ENCODE peak calls at places on chromosome 10, in four cellular contexts. U, B, M and Y are unnamed samples. For H3K4me1, the result is how much of the 10 kb centered on the place peaks cover.

GRCh38 chr10:44253769-44254462 is 131.0 kb downstream of the CXCL12 start:
- DNase-seq in U (peak), B (peak), M (no peak), Y (peak)

GRCh38 chr10:129233351-129234148 is 233.5 kb upstream of the MGMT start:
- DNase-seq in U (no peak), B (no peak), M (no peak), Y (no peak)

GRCh38 chr10:98212204-98212603 is 55.8 kb downstream of the LOXL4 start:
- DNase-seq in U (no peak), B (no peak), M (no peak), Y (no peak)

GRCh38 chr10:28302012-28302667 is 724 bp downstream of the MPP7 start:
- DNase-seq in U (no peak), B (peak), M (no peak), Y (no peak)

GRCh38 chr10:93495654-93496321 is 624 bp upstream of the CEP55 start:
- DNase-seq in U (no peak), B (no peak), M (peak), Y (no peak)

GRCh38 chr10:36671607-36672006 is 453.8 kb upstream of the ANKRD30A start:
- DNase-seq in U (no peak), B (no peak), M (no peak), Y (no peak)

GRCh38 chr10:73207883-73208282 is 39.2 kb downstream of the DNAJC9 start:
- DNase-seq in U (no peak), B (no peak), M (no peak), Y (no peak)

GRCh38 chr10:117609095-117609821 is 66.7 kb downstream of the EMX2 start:
- DNase-seq in U (no peak), B (no peak), M (no peak), Y (peak)

GRCh38 chr10:128036011-128036615 is 90.1 kb downstream of the MKI67 start:
- DNase-seq in U (no peak), B (no peak), M (no peak), Y (no peak)

GRCh38 chr10:132946311-132946710 is 3.9 kb upstream of the CFAP46 start:
- DNase-seq in U (no peak), B (no peak), M (no peak), Y (no peak)

GRCh38 chr10:103929396-103929921 is 11.5 kb upstream of the STN1 start:
- DNase-seq in U (no peak), B (no peak), M (no peak), Y (no peak)

GRCh38 chr10:132910186-132910880 is 32.0 kb downstream of the CFAP46 start:
- DNase-seq in U (peak), B (no peak), M (no peak), Y (peak)

GRCh38 chr10:110681023-110681681 is 37.0 kb downstream of the RBM20 start:
- DNase-seq in U (no peak), B (no peak), M (peak), Y (no peak)

GRCh38 chr10:71223365-71224058 is 11.1 kb downstream of the UNC5B start:
- DNase-seq in U (no peak), B (no peak), M (no peak), Y (peak)

GRCh38 chr10:335151-335800 is 200.0 kb downstream of the ZMYND11 start:
- DNase-seq in U (no peak), B (no peak), M (no peak), Y (peak)

GRCh38 chr10:34282186-34282585 is 532.9 kb downstream of the PARD3 start:
- DNase-seq in U (no peak), B (no peak), M (no peak), Y (no peak)

GRCh38 chr10:3330687-3331086 is 158.1 kb upstream of the PITRM1 start:
- DNase-seq in U (no peak), B (no peak), M (no peak), Y (peak)

GRCh38 chr10:11570751-11571150 is 40.7 kb downstream of the USP6NL start:
- DNase-seq in U (no peak), B (no peak), M (no peak), Y (no peak)

GRCh38 chr10:21524526-21525366 is 736 bp downstream of the SKIDA1 start:
- DNase-seq in U (peak), B (no peak), M (no peak), Y (no peak)

GRCh38 chr10:117237401-117237991 is 3.4 kb upstream of the SLC18A2 start:
- DNase-seq in U (no peak), B (no peak), M (no peak), Y (no peak)

GRCh38 chr10:33005322-33006282 is 47.6 kb upstream of the ITGB1 start:
- DNase-seq in U (peak), B (peak), M (no peak), Y (peak)

GRCh38 chr10:124291009-124291671 is 127.6 kb downstream of the OAT start:
- DNase-seq in U (peak), B (no peak), M (no peak), Y (peak)

GRCh38 chr10:123038782-123039631 is 30.2 kb downstream of the ACADSB start:
- DNase-seq in U (peak), B (peak), M (no peak), Y (no peak)

GRCh38 chr10:71277914-71278665 is 41.0 kb upstream of the SLC29A3 start:
- DNase-seq in U (no peak), B (no peak), M (no peak), Y (no peak)

GRCh38 chr10:92544296-92544695 is 29.6 kb downstream of the IDE start:
- DNase-seq in U (no peak), B (no peak), M (peak), Y (no peak)

GRCh38 chr10:101041252-101041761 is 10.3 kb downstream of the SFXN3 start:
- DNase-seq in U (no peak), B (peak), M (peak), Y (no peak)

GRCh38 chr10:110006358-110007170 is 1.2 kb upstream of the ADD3 start:
- DNase-seq in U (no peak), B (peak), M (peak), Y (no peak)

GRCh38 chr10:5305374-5305773 is 59.4 kb upstream of the UCN3 start:
- DNase-seq in U (no peak), B (no peak), M (no peak), Y (no peak)

GRCh38 chr10:72124984-72125383 is 36.6 kb upstream of the SPOCK2 start:
- DNase-seq in U (no peak), B (no peak), M (no peak), Y (no peak)

GRCh38 chr10:80154978-80155695 is 22.6 kb downstream of the PLAC9 start:
- DNase-seq in U (no peak), B (no peak), M (no peak), Y (no peak)

GRCh38 chr10:76839276-76839675 is 798.3 kb downstream of the KCNMA1 start:
- DNase-seq in U (no peak), B (no peak), M (no peak), Y (no peak)

GRCh38 chr10:114060456-114060855 is 16.8 kb downstream of the ADRB1 start:
- DNase-seq in U (no peak), B (no peak), M (peak), Y (no peak)

DNA sequence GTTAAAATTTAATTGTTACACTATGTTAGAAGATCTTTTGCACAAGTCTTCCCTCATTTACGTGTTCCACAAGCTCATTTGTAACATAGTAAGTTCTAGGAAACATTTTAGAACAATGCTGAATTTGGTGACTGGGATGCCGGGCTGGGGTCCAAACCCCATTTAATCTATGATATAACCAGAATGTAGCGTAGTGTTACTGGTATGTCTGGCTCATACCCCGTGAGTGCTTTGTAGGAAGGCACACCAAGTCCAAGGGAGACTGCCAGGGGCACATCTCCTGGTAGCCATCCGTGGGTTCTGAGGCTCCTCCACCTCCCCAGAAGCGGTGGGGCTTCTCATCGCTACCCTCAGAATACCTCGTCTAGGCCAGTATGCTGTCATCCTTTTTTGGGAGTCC is 21.3 kb upstream of the TMEM236 start:
- DNase-seq in U (no peak), B (peak), M (no peak), Y (no peak)
- H3K27ac ChIP-seq in U (no peak), B (no peak), M (no peak), Y (no peak)

GRCh38 chr10:52949899-52950298 is 177.3 kb upstream of the MBL2 start:
- DNase-seq in U (no peak), B (no peak), M (no peak), Y (no peak)
- TF ChIP-seq CTCF in U (peak), B (no peak), M (no peak), Y (no peak)

GRCh38 chr10:22610595-22610994 is 103.8 kb downstream of the PIP4K2A start:
- DNase-seq in U (no peak), B (no peak), M (no peak), Y (no peak)

GRCh38 chr10:22611425-22612111 is 102.8 kb downstream of the PIP4K2A start:
- DNase-seq in U (no peak), B (no peak), M (peak), Y (no peak)

GRCh38 chr10:22615101-22615500 is 99.3 kb downstream of the PIP4K2A start:
- DNase-seq in U (no peak), B (no peak), M (no peak), Y (no peak)

GRCh38 chr10:22612316-22612715 is 102.1 kb downstream of the PIP4K2A start:
- DNase-seq in U (no peak), B (no peak), M (no peak), Y (no peak)

GRCh38 chr10:22613011-22613410 is 101.4 kb downstream of the PIP4K2A start:
- DNase-seq in U (no peak), B (no peak), M (no peak), Y (no peak)
- H3K4me1 ChIP-seq in U (under half), B (under half), M (under half), Y (under half)

GRCh38 chr10:119668461-119668860 is 17.3 kb downstream of the BAG3 start:
- DNase-seq in U (no peak), B (peak), M (no peak), Y (no peak)
- H3K27ac ChIP-seq in U (no peak), B (peak), M (no peak), Y (no peak)